ENCODE peak calls at places on chromosomes 1 and 21, in ten cellular contexts. One of them, this sample, is unnamed. For H3K27me3, the result is how much of the 10 kb centered on the place peaks cover.

GRCh38 chr1:62823556-62823955 is 39.6 kb downstream of the ATG4C start:
- DNase-seq in IMR-90: peak
- DNase-seq in transverse colon: no peak
- DNase-seq in dorsolateral prefrontal cortex: no peak
- DNase-seq in osteoblast: no peak
- DNase-seq in tibial nerve: no peak
- DNase-seq in brain microvascular endothelial cell: peak
- DNase-seq in heart left ventricle: no peak
- DNase-seq in RWPE2: no peak
- DNase-seq in left lung: no peak
- DNase-seq in this sample: no peak

GRCh38 chr21:45880097-45881068 is 101.2 kb upstream of the COL6A1 start:
- DNase-seq in tibial nerve: peak
- DNase-seq in osteoblast: peak
- DNase-seq in dorsolateral prefrontal cortex: peak
- DNase-seq in transverse colon: peak
- DNase-seq in RWPE2: peak
- DNase-seq in brain microvascular endothelial cell: peak
- DNase-seq in IMR-90: peak
- DNase-seq in left lung: peak
- DNase-seq in heart left ventricle: peak
- DNase-seq in this sample: peak

GRCh38 chr1:11563560-11564069 is 84.7 kb downstream of the DISP3 start:
- DNase-seq in tibial nerve: no peak
- DNase-seq in transverse colon: no peak
- DNase-seq in IMR-90: no peak
- DNase-seq in brain microvascular endothelial cell: no peak
- DNase-seq in heart left ventricle: no peak
- DNase-seq in osteoblast: peak
- DNase-seq in RWPE2: no peak
- DNase-seq in dorsolateral prefrontal cortex: no peak
- DNase-seq in left lung: no peak
- DNase-seq in this sample: no peak

GRCh38 chr21:35801388-35801787 is 258.9 kb downstream of the SETD4 start:
- DNase-seq in transverse colon: no peak
- DNase-seq in osteoblast: no peak
- DNase-seq in RWPE2: no peak
- DNase-seq in dorsolateral prefrontal cortex: no peak
- DNase-seq in tibial nerve: no peak
- DNase-seq in brain microvascular endothelial cell: no peak
- DNase-seq in left lung: no peak
- DNase-seq in heart left ventricle: no peak
- DNase-seq in IMR-90: no peak
- DNase-seq in this sample: no peak

GRCh38 chr1:6048179-6048867 is 2.6 kb downstream of the KCNAB2 start:
- DNase-seq in brain microvascular endothelial cell: no peak
- DNase-seq in dorsolateral prefrontal cortex: no peak
- DNase-seq in tibial nerve: no peak
- DNase-seq in left lung: peak
- DNase-seq in RWPE2: no peak
- DNase-seq in osteoblast: peak
- DNase-seq in IMR-90: no peak
- DNase-seq in transverse colon: no peak
- DNase-seq in heart left ventricle: no peak
- DNase-seq in this sample: no peak

GRCh38 chr1:178192686-178193085 is 98.8 kb downstream of the RASAL2 start:
- DNase-seq in tibial nerve: peak
- DNase-seq in left lung: no peak
- DNase-seq in RWPE2: no peak
- DNase-seq in dorsolateral prefrontal cortex: no peak
- DNase-seq in transverse colon: peak
- DNase-seq in IMR-90: peak
- DNase-seq in heart left ventricle: no peak
- DNase-seq in osteoblast: peak
- DNase-seq in brain microvascular endothelial cell: peak
- DNase-seq in this sample: no peak

GRCh38 chr1:12369258-12369657 is 139.4 kb downstream of the VPS13D start:
- DNase-seq in tibial nerve: no peak
- DNase-seq in osteoblast: no peak
- DNase-seq in transverse colon: no peak
- DNase-seq in dorsolateral prefrontal cortex: no peak
- DNase-seq in left lung: no peak
- DNase-seq in heart left ventricle: no peak
- DNase-seq in brain microvascular endothelial cell: no peak
- DNase-seq in RWPE2: no peak
- DNase-seq in IMR-90: peak
- DNase-seq in this sample: no peak

GRCh38 chr1:242718967-242719366 is 194.5 kb upstream of the PLD5 start:
- DNase-seq in osteoblast: no peak
- DNase-seq in IMR-90: no peak
- DNase-seq in transverse colon: no peak
- DNase-seq in tibial nerve: no peak
- DNase-seq in left lung: no peak
- DNase-seq in heart left ventricle: no peak
- DNase-seq in brain microvascular endothelial cell: no peak
- DNase-seq in dorsolateral prefrontal cortex: no peak
- DNase-seq in RWPE2: no peak
- DNase-seq in this sample: no peak

DNA sequence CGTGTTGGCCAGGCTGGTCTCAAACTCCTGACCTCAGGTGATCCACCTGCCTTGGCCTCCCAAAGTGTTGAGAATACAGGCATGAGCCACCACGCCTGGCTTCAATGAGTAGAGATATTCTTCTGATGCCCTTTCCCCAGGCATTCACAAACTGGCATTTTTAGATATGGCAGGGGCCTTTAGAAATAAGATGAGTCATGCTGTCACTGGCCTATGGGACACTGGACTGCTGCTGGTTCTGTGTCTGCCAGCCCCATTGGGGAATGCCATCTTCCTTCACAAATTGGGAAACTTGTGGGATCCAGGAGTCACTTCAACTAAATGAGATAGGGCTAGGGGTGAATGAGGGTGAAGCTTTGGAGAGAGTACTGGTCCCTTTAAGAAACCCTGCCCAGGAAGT is 16.0 kb downstream of the KLHDC8A start:
- DNase-seq in brain microvascular endothelial cell: no peak
- DNase-seq in left lung: no peak
- DNase-seq in RWPE2: no peak
- DNase-seq in dorsolateral prefrontal cortex: no peak
- DNase-seq in transverse colon: no peak
- DNase-seq in heart left ventricle: no peak
- DNase-seq in tibial nerve: no peak
- DNase-seq in osteoblast: no peak
- DNase-seq in IMR-90: no peak
- DNase-seq in this sample: no peak
- H3K27me3 ChIP-seq in brain microvascular endothelial cell: under half
- H3K27me3 ChIP-seq in left lung: under half
- H3K27me3 ChIP-seq in RWPE2: under half
- H3K27me3 ChIP-seq in dorsolateral prefrontal cortex: under half
- H3K27me3 ChIP-seq in transverse colon: under half
- H3K27me3 ChIP-seq in heart left ventricle: under half
- H3K27me3 ChIP-seq in tibial nerve: under half
- H3K27me3 ChIP-seq in osteoblast: half or more
- H3K27me3 ChIP-seq in IMR-90: half or more
- H3K27me3 ChIP-seq in this sample: under half

GRCh38 chr1:35572296-35572695 is 818 bp upstream of the TFAP2E start:
- DNase-seq in dorsolateral prefrontal cortex: no peak
- DNase-seq in brain microvascular endothelial cell: no peak
- DNase-seq in RWPE2: no peak
- DNase-seq in osteoblast: peak
- DNase-seq in heart left ventricle: no peak
- DNase-seq in IMR-90: no peak
- DNase-seq in transverse colon: no peak
- DNase-seq in tibial nerve: no peak
- DNase-seq in left lung: no peak
- DNase-seq in this sample: no peak

GRCh38 chr1:35573198-35573775 is at the start of gene TFAP2E:
- DNase-seq in heart left ventricle: no peak
- DNase-seq in dorsolateral prefrontal cortex: peak
- DNase-seq in osteoblast: peak
- DNase-seq in tibial nerve: peak
- DNase-seq in RWPE2: no peak
- DNase-seq in left lung: no peak
- DNase-seq in transverse colon: peak
- DNase-seq in IMR-90: no peak
- DNase-seq in brain microvascular endothelial cell: no peak
- DNase-seq in this sample: peak

GRCh38 chr1:35574655-35575400 is 1.7 kb downstream of the TFAP2E start:
- DNase-seq in tibial nerve: no peak
- DNase-seq in RWPE2: no peak
- DNase-seq in dorsolateral prefrontal cortex: no peak
- DNase-seq in osteoblast: peak
- DNase-seq in IMR-90: no peak
- DNase-seq in transverse colon: no peak
- DNase-seq in left lung: no peak
- DNase-seq in heart left ventricle: no peak
- DNase-seq in brain microvascular endothelial cell: no peak
- DNase-seq in this sample: no peak

GRCh38 chr1:35575401-35575958 is 2.4 kb downstream of the TFAP2E start:
- DNase-seq in osteoblast: peak
- DNase-seq in RWPE2: no peak
- DNase-seq in brain microvascular endothelial cell: no peak
- DNase-seq in tibial nerve: no peak
- DNase-seq in left lung: no peak
- DNase-seq in dorsolateral prefrontal cortex: no peak
- DNase-seq in transverse colon: no peak
- DNase-seq in heart left ventricle: no peak
- DNase-seq in IMR-90: no peak
- DNase-seq in this sample: no peak

DNA sequence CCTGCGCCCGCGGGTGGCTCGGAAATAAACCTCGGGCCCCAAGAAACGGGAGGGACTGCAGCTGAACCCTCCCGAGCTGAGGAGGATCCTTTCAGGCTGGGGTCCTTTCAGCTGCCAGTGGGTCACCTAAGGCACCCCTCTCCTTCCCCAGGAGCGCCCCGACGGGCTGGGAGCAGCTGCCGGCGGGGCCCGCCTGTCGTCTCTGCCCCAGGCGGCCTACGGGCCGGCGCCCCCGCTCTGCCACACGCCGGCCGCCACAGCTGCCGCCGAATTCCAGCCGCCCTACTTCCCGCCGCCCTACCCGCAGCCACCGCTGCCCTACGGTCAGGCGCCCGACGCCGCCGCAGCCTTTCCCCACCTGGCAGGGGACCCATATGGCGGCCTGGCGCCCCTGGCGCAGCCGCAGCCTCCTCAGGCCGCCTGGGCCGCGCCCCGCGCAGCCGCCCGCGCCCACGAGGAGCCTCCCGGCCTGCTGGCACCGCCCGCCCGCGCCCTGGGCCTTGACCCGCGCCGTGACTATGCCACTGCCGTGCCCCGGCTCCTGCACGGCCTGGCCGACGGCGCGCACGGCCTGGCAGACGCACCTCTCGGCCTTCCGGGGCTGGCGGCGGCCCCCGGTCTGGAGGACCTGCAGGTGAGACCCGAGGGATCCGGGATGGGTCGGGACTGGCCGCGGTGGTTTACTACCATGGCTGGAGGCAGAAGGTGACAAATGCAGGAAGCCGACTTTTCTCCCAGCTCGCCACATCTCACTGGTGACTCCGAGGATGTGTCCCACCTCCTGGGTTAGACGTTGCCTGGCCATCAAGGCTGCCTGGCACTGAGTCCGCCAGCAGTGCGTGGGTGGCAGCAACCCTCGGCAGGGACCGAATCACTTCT is 901 bp downstream of the TFAP2E start:
- DNase-seq in heart left ventricle: no peak
- DNase-seq in RWPE2: no peak
- DNase-seq in brain microvascular endothelial cell: no peak
- DNase-seq in osteoblast: no peak
- DNase-seq in transverse colon: no peak
- DNase-seq in left lung: no peak
- DNase-seq in tibial nerve: no peak
- DNase-seq in IMR-90: no peak
- DNase-seq in dorsolateral prefrontal cortex: no peak
- DNase-seq in this sample: peak
- H3K27me3 ChIP-seq in heart left ventricle: under half
- H3K27me3 ChIP-seq in RWPE2: under half
- H3K27me3 ChIP-seq in brain microvascular endothelial cell: under half
- H3K27me3 ChIP-seq in osteoblast: under half
- H3K27me3 ChIP-seq in transverse colon: half or more
- H3K27me3 ChIP-seq in left lung: half or more
- H3K27me3 ChIP-seq in tibial nerve: under half
- H3K27me3 ChIP-seq in IMR-90: half or more
- H3K27me3 ChIP-seq in dorsolateral prefrontal cortex: under half
- H3K27me3 ChIP-seq in this sample: under half

GRCh38 chr21:42236693-42237092 is 17.8 kb downstream of the ABCG1 start:
- DNase-seq in osteoblast: no peak
- DNase-seq in IMR-90: no peak
- DNase-seq in tibial nerve: no peak
- DNase-seq in left lung: no peak
- DNase-seq in brain microvascular endothelial cell: no peak
- DNase-seq in RWPE2: no peak
- DNase-seq in heart left ventricle: no peak
- DNase-seq in transverse colon: no peak
- DNase-seq in dorsolateral prefrontal cortex: no peak
- DNase-seq in this sample: no peak

GRCh38 chr21:42236014-42236413 is 17.1 kb downstream of the ABCG1 start:
- DNase-seq in RWPE2: no peak
- DNase-seq in left lung: no peak
- DNase-seq in transverse colon: no peak
- DNase-seq in brain microvascular endothelial cell: no peak
- DNase-seq in dorsolateral prefrontal cortex: no peak
- DNase-seq in tibial nerve: no peak
- DNase-seq in IMR-90: no peak
- DNase-seq in heart left ventricle: no peak
- DNase-seq in osteoblast: peak
- DNase-seq in this sample: no peak

GRCh38 chr21:42234464-42235241 is 15.7 kb downstream of the ABCG1 start:
- DNase-seq in transverse colon: peak
- DNase-seq in left lung: peak
- DNase-seq in RWPE2: no peak
- DNase-seq in osteoblast: peak
- DNase-seq in IMR-90: peak
- DNase-seq in brain microvascular endothelial cell: peak
- DNase-seq in heart left ventricle: peak
- DNase-seq in dorsolateral prefrontal cortex: peak
- DNase-seq in tibial nerve: no peak
- DNase-seq in this sample: no peak

GRCh38 chr21:42234026-42234425 is 15.1 kb downstream of the ABCG1 start:
- DNase-seq in dorsolateral prefrontal cortex: no peak
- DNase-seq in transverse colon: no peak
- DNase-seq in brain microvascular endothelial cell: no peak
- DNase-seq in IMR-90: no peak
- DNase-seq in osteoblast: no peak
- DNase-seq in RWPE2: no peak
- DNase-seq in heart left ventricle: no peak
- DNase-seq in tibial nerve: no peak
- DNase-seq in left lung: no peak
- DNase-seq in this sample: no peak

GRCh38 chr21:42235593-42235992 is 16.7 kb downstream of the ABCG1 start:
- DNase-seq in brain microvascular endothelial cell: no peak
- DNase-seq in tibial nerve: no peak
- DNase-seq in osteoblast: no peak
- DNase-seq in RWPE2: no peak
- DNase-seq in left lung: no peak
- DNase-seq in dorsolateral prefrontal cortex: no peak
- DNase-seq in heart left ventricle: no peak
- DNase-seq in IMR-90: no peak
- DNase-seq in transverse colon: no peak
- DNase-seq in this sample: no peak
- H3K27me3 ChIP-seq in brain microvascular endothelial cell: under half
- H3K27me3 ChIP-seq in tibial nerve: under half
- H3K27me3 ChIP-seq in osteoblast: under half
- H3K27me3 ChIP-seq in RWPE2: under half
- H3K27me3 ChIP-seq in left lung: under half
- H3K27me3 ChIP-seq in dorsolateral prefrontal cortex: under half
- H3K27me3 ChIP-seq in heart left ventricle: under half
- H3K27me3 ChIP-seq in IMR-90: under half
- H3K27me3 ChIP-seq in transverse colon: under half
- H3K27me3 ChIP-seq in this sample: under half

GRCh38 chr21:41387824-41388223 is 26.0 kb downstream of the MX2 start:
- DNase-seq in RWPE2: no peak
- DNase-seq in tibial nerve: no peak
- DNase-seq in transverse colon: no peak
- DNase-seq in left lung: no peak
- DNase-seq in heart left ventricle: no peak
- DNase-seq in IMR-90: no peak
- DNase-seq in osteoblast: no peak
- DNase-seq in dorsolateral prefrontal cortex: no peak
- DNase-seq in brain microvascular endothelial cell: no peak
- DNase-seq in this sample: no peak
- H3K27me3 ChIP-seq in RWPE2: under half
- H3K27me3 ChIP-seq in tibial nerve: under half
- H3K27me3 ChIP-seq in transverse colon: under half
- H3K27me3 ChIP-seq in left lung: under half
- H3K27me3 ChIP-seq in heart left ventricle: under half
- H3K27me3 ChIP-seq in IMR-90: under half
- H3K27me3 ChIP-seq in osteoblast: under half
- H3K27me3 ChIP-seq in dorsolateral prefrontal cortex: under half
- H3K27me3 ChIP-seq in brain microvascular endothelial cell: under half
- H3K27me3 ChIP-seq in this sample: under half